ENCODE peak calls at places on chromosome 21, in five cellular contexts. One of them, this sample, is unnamed.

GRCh38 chr21:44525431-44526095 is 14.4 kb downstream of the KRTAP10-1 start:
- DNase-seq in A673: no peak
- DNase-seq in neural crest cell: no peak
- DNase-seq in G401: no peak
- DNase-seq in activated CD4-positive, alpha-beta T cell treated with anti-CD3 and anti-CD28 coated beads for 48 hours: no peak
- DNase-seq in this sample: no peak

GRCh38 chr21:46599251-46599572 is 5.7 kb downstream of the S100B start:
- DNase-seq in A673: no peak
- DNase-seq in neural crest cell: peak
- DNase-seq in G401: no peak
- DNase-seq in activated CD4-positive, alpha-beta T cell treated with anti-CD3 and anti-CD28 coated beads for 48 hours: no peak
- DNase-seq in this sample: no peak

GRCh38 chr21:38817371-38818335 is 11.9 kb downstream of the ETS2 start:
- DNase-seq in A673: no peak
- DNase-seq in G401: no peak
- DNase-seq in activated CD4-positive, alpha-beta T cell treated with anti-CD3 and anti-CD28 coated beads for 48 hours: no peak
- DNase-seq in neural crest cell: no peak
- DNase-seq in this sample: no peak

GRCh38 chr21:34969431-34970036 is 79.6 kb downstream of the RUNX1 start:
- DNase-seq in A673: no peak
- DNase-seq in neural crest cell: no peak
- DNase-seq in activated CD4-positive, alpha-beta T cell treated with anti-CD3 and anti-CD28 coated beads for 48 hours: no peak
- DNase-seq in G401: peak
- DNase-seq in this sample: no peak

GRCh38 chr21:21236981-21237380 is 238.8 kb downstream of the NCAM2 start:
- DNase-seq in activated CD4-positive, alpha-beta T cell treated with anti-CD3 and anti-CD28 coated beads for 48 hours: no peak
- DNase-seq in G401: no peak
- DNase-seq in A673: peak
- DNase-seq in neural crest cell: no peak
- DNase-seq in this sample: no peak

GRCh38 chr21:28516996-28517592 is 475.6 kb downstream of the LTN1 start:
- DNase-seq in G401: peak
- DNase-seq in neural crest cell: peak
- DNase-seq in A673: peak
- DNase-seq in activated CD4-positive, alpha-beta T cell treated with anti-CD3 and anti-CD28 coated beads for 48 hours: peak
- DNase-seq in this sample: peak

GRCh38 chr21:34882719-34883131 is 166.4 kb downstream of the RUNX1 start:
- DNase-seq in activated CD4-positive, alpha-beta T cell treated with anti-CD3 and anti-CD28 coated beads for 48 hours: no peak
- DNase-seq in neural crest cell: no peak
- DNase-seq in G401: no peak
- DNase-seq in A673: no peak
- DNase-seq in this sample: no peak

GRCh38 chr21:18155508-18156193 is 89.0 kb upstream of the CHODL start:
- DNase-seq in neural crest cell: no peak
- DNase-seq in A673: peak
- DNase-seq in G401: no peak
- DNase-seq in activated CD4-positive, alpha-beta T cell treated with anti-CD3 and anti-CD28 coated beads for 48 hours: no peak
- DNase-seq in this sample: no peak

GRCh38 chr21:34736116-34736870 is 67.5 kb downstream of the CLIC6 start:
- DNase-seq in A673: no peak
- DNase-seq in neural crest cell: no peak
- DNase-seq in activated CD4-positive, alpha-beta T cell treated with anti-CD3 and anti-CD28 coated beads for 48 hours: no peak
- DNase-seq in G401: no peak
- DNase-seq in this sample: no peak

GRCh38 chr21:30340714-30341573 is 3.5 kb upstream of the KRTAP27-1 start:
- DNase-seq in A673: peak
- DNase-seq in activated CD4-positive, alpha-beta T cell treated with anti-CD3 and anti-CD28 coated beads for 48 hours: peak
- DNase-seq in neural crest cell: peak
- DNase-seq in G401: peak
- DNase-seq in this sample: peak

GRCh38 chr21:44449473-44450363 is 5.6 kb upstream of the LRRC3 start:
- DNase-seq in activated CD4-positive, alpha-beta T cell treated with anti-CD3 and anti-CD28 coated beads for 48 hours: no peak
- DNase-seq in neural crest cell: no peak
- DNase-seq in G401: no peak
- DNase-seq in A673: no peak
- DNase-seq in this sample: no peak

GRCh38 chr21:32448803-32449594 is 36.5 kb downstream of the EVA1C start:
- DNase-seq in activated CD4-positive, alpha-beta T cell treated with anti-CD3 and anti-CD28 coated beads for 48 hours: no peak
- DNase-seq in G401: no peak
- DNase-seq in A673: no peak
- DNase-seq in neural crest cell: no peak
- DNase-seq in this sample: no peak

GRCh38 chr21:28540514-28540913 is 452.2 kb downstream of the LTN1 start:
- DNase-seq in A673: no peak
- DNase-seq in G401: no peak
- DNase-seq in neural crest cell: no peak
- DNase-seq in activated CD4-positive, alpha-beta T cell treated with anti-CD3 and anti-CD28 coated beads for 48 hours: no peak
- DNase-seq in this sample: no peak